ENCODE peak calls at places on chromosomes 5 and 9, in six cellular contexts. K, Q, J, W, Y and O are unnamed samples.

GRCh38 chr9:92077868-92078267 is 37.3 kb downstream of the SPTLC1 start:
- DNase-seq in K (no peak), Q (no peak), J (no peak), W (no peak), Y (no peak), O (no peak)

GRCh38 chr5:124902097-124902821 is 155.8 kb upstream of the ZNF608 start:
- DNase-seq in K (peak; percentile 91), Q (no peak), J (peak; percentile 37), W (no peak), Y (no peak), O (no peak)

GRCh38 chr9:120733190-120733589 is 18.9 kb upstream of the MEGF9 start:
- DNase-seq in K (no peak), Q (peak; percentile 26), J (no peak), W (no peak), Y (no peak), O (peak; percentile 91)

GRCh38 chr5:96733771-96734498 is 71.8 kb downstream of the CAST start:
- DNase-seq in K (no peak), Q (no peak), J (peak; percentile 87), W (peak; percentile 95), Y (no peak), O (no peak)

GRCh38 chr9:89418882-89419641 is 78.9 kb downstream of the SEMA4D start:
- DNase-seq in K (no peak), Q (no peak), J (no peak), W (no peak), Y (peak; percentile 66), O (no peak)

GRCh38 chr9:124038239-124038638 is 26.7 kb downstream of the LHX2 start:
- DNase-seq in K (no peak), Q (no peak), J (no peak), W (no peak), Y (no peak), O (peak; percentile 82)

GRCh38 chr5:135589152-135589551 is 10.4 kb upstream of the CXCL14 start:
- DNase-seq in K (no peak), Q (no peak), J (no peak), W (no peak), Y (no peak), O (no peak)

GRCh38 chr5:136056771-136057335 is 28.1 kb downstream of the TGFBI start:
- DNase-seq in K (no peak), Q (no peak), J (no peak), W (no peak), Y (no peak), O (no peak)

GRCh38 chr5:179124329-179124852 is 64.2 kb downstream of the ZNF354C start:
- DNase-seq in K (no peak), Q (no peak), J (no peak), W (no peak), Y (no peak), O (peak; percentile 35)